ENCODE peak calls at places on chromosomes 4 and X, in five cellular contexts. F, N, A, D and X are unnamed samples.

GRCh38 chr4:47287735-47288134 is 175.8 kb downstream of the COMMD8 start:
- DNase-seq in F (no peak), N (peak; percentile 42), A (no peak), D (peak; percentile 19), X (no peak)

GRCh38 chr4:24704152-24704551 is 91.2 kb upstream of the SOD3 start:
- DNase-seq in F (no peak), N (no peak), A (no peak), D (no peak), X (no peak)

GRCh38 chrX:129961180-129962083 is 21.0 kb upstream of the BCORL1 start:
- DNase-seq in F (peak; percentile 69), N (no peak), A (peak; percentile 28), D (peak; percentile 77), X (no peak)

GRCh38 chr4:4849106-4849505 is 10.4 kb upstream of the MSX1 start:
- DNase-seq in F (no peak), N (no peak), A (no peak), D (no peak), X (no peak)

GRCh38 chr4:142645478-142646108 is 200.5 kb downstream of the INPP4B start:
- DNase-seq in F (no peak), N (no peak), A (no peak), D (no peak), X (no peak)

GRCh38 chr4:142045996-142046395 is 409.6 kb downstream of the IL15 start:
- DNase-seq in F (no peak), N (no peak), A (no peak), D (no peak), X (no peak)

GRCh38 chr4:78656968-78657445 is 105.4 kb downstream of the ANXA3 start:
- DNase-seq in F (no peak), N (no peak), A (no peak), D (no peak), X (no peak)

GRCh38 chrX:8955521-8955920 is 78.4 kb downstream of the FAM9B start:
- DNase-seq in F (no peak), N (no peak), A (no peak), D (no peak), X (no peak)

GRCh38 chr4:45568694-45569093 is 555.2 kb downstream of the GABRG1 start:
- DNase-seq in F (no peak), N (no peak), A (no peak), D (no peak), X (no peak)

GRCh38 chr4:151486166-151486565 is 77.2 kb downstream of the FHIP1A start:
- DNase-seq in F (no peak), N (no peak), A (no peak), D (no peak), X (no peak)

GRCh38 chr4:165079476-165079875 is 25.8 kb downstream of the TRIM75 start:
- DNase-seq in F (no peak), N (no peak), A (peak; percentile 50), D (no peak), X (no peak)

GRCh38 chr4:87679449-87680169 is 29.5 kb downstream of the DMP1 start:
- DNase-seq in F (peak; percentile 31), N (peak; percentile 13), A (peak; percentile 32), D (peak; percentile 73), X (peak; percentile 58)

GRCh38 chr4:15427715-15428114 is at the start of gene C1QTNF7:
- DNase-seq in F (no peak), N (no peak), A (no peak), D (no peak), X (no peak)

GRCh38 chr4:169225812-169226211 is 44.9 kb downstream of the SH3RF1 start:
- DNase-seq in F (no peak), N (no peak), A (no peak), D (peak; percentile 37), X (no peak)